ENCODE peak calls at places on chromosomes 11 and 22, in five cellular contexts. Y is activated effector memory CD4-positive, alpha-beta T cell treated with anti-CD3 and anti-CD28 coated beads, Interleukin-2, amount 50 U/mL, for 16 hours; A is neuronal stem cell; T is fibroblast of the conjunctiva; S is M059J. G is an unnamed sample.

GRCh38 chr11:93791493-93791892 is 7.4 kb downstream of the MED17 start:
- DNase-seq in S (no peak), T (peak; percentile 9), A (no peak), Y (no peak), G (no peak)

GRCh38 chr22:31646186-31647019 is 15.6 kb downstream of the PISD start:
- DNase-seq in S (peak; percentile 98), T (peak; percentile 54), A (no peak), Y (peak; percentile 79), G (peak; percentile 97)

GRCh38 chr11:102410382-102410784 is 42.2 kb downstream of the TMEM123 start:
- DNase-seq in A (no peak), Y (no peak), T (no peak), S (no peak), G (peak; percentile 4)

GRCh38 chr11:1072821-1073231 is 1.8 kb upstream of the MUC2 start:
- DNase-seq in A (no peak), T (no peak), S (no peak), Y (no peak), G (no peak)

GRCh38 chr11:59787255-59787588 is 23.4 kb downstream of the MRPL16 start:
- DNase-seq in T (no peak), Y (no peak), S (no peak), A (no peak), G (no peak)

GRCh38 chr22:30328466-30329049 is 1.8 kb upstream of the TBC1D10A start:
- DNase-seq in Y (no peak), S (no peak), T (no peak), A (no peak), G (no peak)

GRCh38 chr11:116772443-116773202 is at the start of gene BUD13:
- DNase-seq in Y (peak; percentile 98), S (peak; percentile 80), A (peak; percentile 86), T (peak; percentile 27), G (peak; percentile 64)

GRCh38 chr11:71138737-71139425 is 113.5 kb downstream of the SHANK2 start:
- DNase-seq in A (peak; percentile 11), T (no peak), S (no peak), Y (peak; percentile 38), G (no peak)

GRCh38 chr11:65915821-65916251 is 3.0 kb downstream of the C11orf68 start:
- DNase-seq in Y (no peak), T (peak; percentile 94), A (no peak), S (peak; percentile 99), G (peak; percentile 99)

GRCh38 chr11:131609317-131609716 is 238.9 kb downstream of the NTM start:
- DNase-seq in Y (no peak), A (no peak), S (peak; percentile 77), T (no peak), G (peak; percentile 47)

GRCh38 chr11:72742522-72743320 is 9.5 kb downstream of the ARAP1 start:
- DNase-seq in A (no peak), S (no peak), Y (no peak), T (no peak), G (no peak)

GRCh38 chr22:24208012-24208749 is 26.9 kb downstream of the SUSD2 start:
- DNase-seq in Y (no peak), A (no peak), T (peak; percentile 90), S (peak; percentile 94), G (peak; percentile 85)

GRCh38 chr22:30208631-30209603 is 37.6 kb downstream of the LIF start:
- DNase-seq in T (no peak), S (peak; percentile 84), A (no peak), Y (no peak), G (peak; percentile 82)

GRCh38 chr11:3834349-3835099 is 6.2 kb downstream of the RHOG start:
- DNase-seq in S (no peak), A (no peak), T (no peak), Y (no peak), G (no peak)

GRCh38 chr22:38755155-38755910 is 465 bp downstream of the SUN2 start:
- DNase-seq in A (peak; percentile 69), S (peak; percentile 84), Y (peak; percentile 86), T (peak; percentile 70), G (peak; percentile 63)

GRCh38 chr11:3954448-3955298 is 99.2 kb downstream of the STIM1 start:
- DNase-seq in Y (no peak), T (no peak), S (peak; percentile 67), A (no peak), G (no peak)

GRCh38 chr11:57638005-57638760 is 11.5 kb downstream of the YPEL4 start:
- DNase-seq in Y (no peak), T (peak; percentile 82), A (peak; percentile 93), S (peak; percentile 89), G (peak; percentile 85)

GRCh38 chr11:129593098-129593497 is 217.4 kb downstream of the BARX2 start:
- DNase-seq in T (no peak), S (peak; percentile 44), A (no peak), Y (no peak), G (no peak)

GRCh38 chr11:46120361-46120710 is 918 bp downstream of the PHF21A start:
- DNase-seq in T (no peak), S (no peak), Y (peak; percentile 72), A (no peak), G (no peak)

GRCh38 chr11:112459001-112459400 is 198.3 kb upstream of the PLET1 start:
- DNase-seq in A (no peak), Y (no peak), T (no peak), S (no peak), G (no peak)

GRCh38 chr11:97703815-97704214 is 1314.0 kb downstream of the JRKL start:
- DNase-seq in S (no peak), A (no peak), T (no peak), Y (no peak), G (no peak)

GRCh38 chr11:35559949-35560348 is 34.5 kb upstream of the PAMR1 start:
- DNase-seq in A (no peak), T (no peak), S (no peak), Y (no peak), G (no peak)

GRCh38 chr22:37905534-37906363 is at the start of gene MICALL1:
- DNase-seq in S (peak; percentile 70), T (peak; percentile 72), Y (peak; percentile 88), A (no peak), G (peak; percentile 55)

GRCh38 chr11:16252373-16252772 is 104.0 kb downstream of the SOX6 start:
- DNase-seq in T (no peak), Y (no peak), S (no peak), A (no peak), G (no peak)

GRCh38 chr11:35267504-35267903 is 128.5 kb downstream of the CD44 start:
- DNase-seq in S (peak; percentile 97), Y (no peak), T (peak; percentile 51), A (no peak), G (peak; percentile 55)

G was measured in A172.